ENCODE peak calls at places on chromosome 3, in six cellular contexts. L, Y, X, C, G and S are unnamed samples.

GRCh38 chr3:190322604-190323240 is 476 bp upstream of the CLDN1 start:
- DNase-seq in Y (no peak), L (no peak), C (no peak), X (no peak), G (no peak), S (no peak)

GRCh38 chr3:135915206-135915605 is 50.3 kb upstream of the PPP2R3A start:
- DNase-seq in L (no peak), C (no peak), Y (no peak), X (no peak), G (no peak), S (no peak)

GRCh38 chr3:157182879-157183278 is 22.9 kb upstream of the CCNL1 start:
- DNase-seq in L (no peak), C (no peak), G (peak; percentile 16), Y (no peak), X (no peak), S (no peak)

GRCh38 chr3:177491301-177492031 is 294.2 kb upstream of the TBL1XR1 start:
- DNase-seq in C (no peak), L (no peak), X (no peak), Y (no peak), G (peak; percentile 16), S (no peak)

GRCh38 chr3:37667359-37667758 is 194.3 kb upstream of the CTDSPL start:
- DNase-seq in C (no peak), L (no peak), G (no peak), X (no peak), Y (no peak), S (no peak)

GRCh38 chr3:170614214-170614966 is 28.5 kb upstream of the SLC7A14 start:
- DNase-seq in X (no peak), G (peak; percentile 77), C (no peak), L (peak; percentile 18), Y (no peak), S (no peak)

GRCh38 chr3:156518726-156519125 is 36.2 kb downstream of the SSR3 start:
- DNase-seq in G (peak; percentile 43), C (no peak), L (no peak), X (no peak), Y (no peak), S (no peak)

GRCh38 chr3:158185711-158186110 is 75.8 kb downstream of the RSRC1 start:
- DNase-seq in L (no peak), X (no peak), C (no peak), Y (no peak), G (no peak), S (no peak)

GRCh38 chr3:136547293-136547692 is 204.9 kb downstream of the STAG1 start:
- DNase-seq in C (no peak), X (no peak), G (no peak), Y (no peak), L (no peak), S (no peak)

GRCh38 chr3:181885868-181886630 is 174.3 kb downstream of the SOX2 start:
- DNase-seq in G (no peak), X (no peak), L (no peak), Y (no peak), C (no peak), S (no peak)

GRCh38 chr3:34260266-34260990 is 462.0 kb downstream of the PDCD6IP start:
- DNase-seq in Y (no peak), X (no peak), G (peak; percentile 31), C (no peak), L (peak; percentile 60), S (no peak)

GRCh38 chr3:12856626-12857025 is 15.3 kb upstream of the RPL32 start:
- DNase-seq in Y (no peak), C (no peak), X (no peak), L (no peak), G (no peak), S (no peak)

GRCh38 chr3:175336406-175337133 is 477.4 kb downstream of the NAALADL2 start:
- DNase-seq in G (no peak), C (no peak), Y (no peak), X (no peak), L (no peak), S (no peak)

GRCh38 chr3:148975696-148976095 is 15.6 kb upstream of the GYG1 start:
- DNase-seq in L (no peak), Y (no peak), X (no peak), G (no peak), C (no peak), S (no peak)

GRCh38 chr3:107767897-107768605 is 245.3 kb downstream of the BBX start:
- DNase-seq in C (no peak), G (no peak), L (no peak), X (no peak), Y (no peak), S (no peak)

GRCh38 chr3:197554562-197555280 is 1.0 kb downstream of the BDH1 start:
- DNase-seq in G (peak; percentile 98), X (peak; percentile 89), C (peak; percentile 82), L (peak; percentile 92), Y (peak; percentile 98), S (peak; percentile 97)

GRCh38 chr3:49799105-49799504 is 568 bp downstream of the CDHR4 start:
- DNase-seq in L (no peak), X (no peak), Y (no peak), G (no peak), C (no peak), S (no peak)

GRCh38 chr3:197204729-197205128 is 93.7 kb downstream of the DLG1 start:
- DNase-seq in X (no peak), Y (no peak), C (no peak), G (no peak), L (no peak), S (no peak)

GRCh38 chr3:126111566-126112475 is 27.9 kb upstream of the SLC41A3 start:
- DNase-seq in C (no peak), X (no peak), Y (no peak), G (no peak), L (no peak), S (peak; percentile 44)

GRCh38 chr3:187714404-187714979 is 12.1 kb upstream of the RTP2 start:
- DNase-seq in Y (peak; percentile 62), L (peak; percentile 54), X (peak; percentile 65), G (peak; percentile 77), C (peak; percentile 63), S (no peak)

GRCh38 chr3:8645717-8646116 is 1.1 kb upstream of the SSUH2 start:
- DNase-seq in X (no peak), G (no peak), L (no peak), Y (no peak), C (no peak), S (no peak)

GRCh38 chr3:72969766-72970165 is 26.8 kb upstream of the PPP4R2 start:
- DNase-seq in Y (no peak), X (no peak), G (no peak), C (no peak), L (no peak), S (no peak)

GRCh38 chr3:127954642-127955041 is 39.6 kb downstream of the KBTBD12 start:
- DNase-seq in C (no peak), Y (no peak), L (no peak), G (no peak), X (no peak), S (no peak)

GRCh38 chr3:44321335-44321734 is 17.2 kb upstream of the TCAIM start:
- DNase-seq in Y (no peak), X (no peak), L (no peak), C (no peak), G (no peak), S (no peak)

GRCh38 chr3:180142041-180142440 is 105.3 kb upstream of the PEX5L start:
- DNase-seq in X (no peak), G (no peak), C (no peak), Y (no peak), L (no peak), S (no peak)

GRCh38 chr3:169659858-169660614 is 3.5 kb downstream of the MECOM start:
- DNase-seq in G (no peak), C (no peak), L (no peak), X (no peak), Y (no peak), S (no peak)

GRCh38 chr3:45510519-45510918 is 84.0 kb upstream of the LIMD1 start:
- DNase-seq in Y (no peak), C (no peak), G (no peak), L (no peak), X (no peak), S (no peak)

GRCh38 chr3:128068156-128068620 is 16.0 kb downstream of the SEC61A1 start:
- DNase-seq in L (no peak), X (no peak), Y (peak; percentile 44), C (peak; percentile 21), G (peak; percentile 51), S (no peak)

GRCh38 chr3:69660631-69661030 is 78.6 kb upstream of the MITF start:
- DNase-seq in X (no peak), G (no peak), C (no peak), L (no peak), Y (no peak), S (no peak)

GRCh38 chr3:141845407-141846049 is 30.9 kb upstream of the ATP1B3 start:
- DNase-seq in L (no peak), X (peak; percentile 16), Y (no peak), C (peak; percentile 3), G (no peak), S (no peak)

GRCh38 chr3:183490653-183491052 is 62.2 kb upstream of the MCF2L2 start:
- DNase-seq in X (no peak), G (no peak), Y (no peak), L (no peak), C (no peak), S (no peak)

GRCh38 chr3:30188713-30189112 is 417.7 kb upstream of the TGFBR2 start:
- DNase-seq in C (no peak), L (no peak), X (no peak), Y (no peak), G (no peak), S (no peak)

GRCh38 chr3:30687930-30688570 is 81.6 kb downstream of the TGFBR2 start:
- DNase-seq in X (no peak), Y (no peak), G (no peak), C (no peak), L (no peak), S (no peak)

GRCh38 chr3:154089416-154090115 is 31.6 kb upstream of the ARHGEF26 start:
- DNase-seq in C (no peak), L (no peak), Y (no peak), G (no peak), X (no peak), S (no peak)